ENCODE peak calls at places on chromosomes 7 and 10, in ten cellular contexts. O is cardiac fibroblast; C is GM12865; T is Peyer's patch; B is RWPE1; X is CD8-positive, alpha-beta T cell; M is tibial nerve; Z is Calu3; V is fibroblast of mammary gland; W is GM20000. P is an unnamed sample.

GRCh38 chr10:69965086-69965485 is 87.6 kb upstream of the MACROH2A2 start:
- DNase-seq in O (no peak), C (no peak), T (peak), B (no peak), X (no peak), M (peak), Z (no peak), V (no peak), W (no peak), P (no peak)

GRCh38 chr7:132650498-132650897 is 74.2 kb upstream of the PLXNA4 start:
- DNase-seq in O (peak), C (no peak), T (no peak), B (peak), X (no peak), M (no peak), Z (no peak), V (peak), W (no peak), P (no peak)

GRCh38 chr10:89224697-89225443 is 17.8 kb upstream of the CH25H start:
- DNase-seq in O (peak), C (no peak), T (no peak), B (no peak), X (no peak), M (peak), Z (no peak), V (no peak), W (no peak), P (no peak)

GRCh38 chr7:80890391-80890790 is 28.5 kb downstream of the SEMA3C start:
- DNase-seq in O (no peak), C (no peak), T (no peak), B (no peak), X (no peak), M (no peak), Z (no peak), V (no peak), W (no peak), P (no peak)

GRCh38 chr7:4239991-4240812 is 441.9 kb upstream of the FOXK1 start:
- DNase-seq in O (no peak), C (no peak), T (no peak), B (no peak), X (no peak), M (no peak), Z (no peak), V (no peak), W (no peak), P (no peak)

GRCh38 chr10:124409696-124410095 is 9.0 kb downstream of the OAT start:
- DNase-seq in O (no peak), C (no peak), T (no peak), B (no peak), X (no peak), M (no peak), Z (no peak), V (no peak), W (no peak), P (no peak)

GRCh38 chr10:131242007-131242406 is 69.5 kb downstream of the TCERG1L start:
- DNase-seq in O (no peak), C (no peak), T (no peak), B (no peak), X (no peak), M (no peak), Z (no peak), V (no peak), W (no peak), P (peak)

GRCh38 chr7:107534139-107534538 is 29.6 kb downstream of the COG5 start:
- DNase-seq in O (no peak), C (no peak), T (no peak), B (no peak), X (no peak), M (no peak), Z (no peak), V (no peak), W (no peak), P (no peak)

GRCh38 chr10:74322141-74322540 is 171.1 kb downstream of the ADK start:
- DNase-seq in O (no peak), C (no peak), T (no peak), B (no peak), X (no peak), M (no peak), Z (no peak), V (peak), W (no peak), P (no peak)

GRCh38 chr10:69377191-69377590 is 39.5 kb downstream of the TACR2 start:
- DNase-seq in O (no peak), C (no peak), T (no peak), B (no peak), X (no peak), M (no peak), Z (no peak), V (no peak), W (no peak), P (no peak)

GRCh38 chr10:91054325-91054724 is 133.4 kb upstream of the ANKRD1 start:
- DNase-seq in O (peak), C (no peak), T (no peak), B (no peak), X (no peak), M (no peak), Z (no peak), V (no peak), W (no peak), P (no peak)

GRCh38 chr7:46830-47140 is 145.6 kb upstream of the FAM20C start:
- DNase-seq in O (no peak), C (no peak), T (peak), B (no peak), X (no peak), M (peak), Z (no peak), V (no peak), W (no peak), P (no peak)

GRCh38 chr7:115024276-115024675 is 102.4 kb downstream of the MDFIC start:
- DNase-seq in O (no peak), C (no peak), T (no peak), B (no peak), X (no peak), M (no peak), Z (no peak), V (no peak), W (no peak), P (no peak)

DNA sequence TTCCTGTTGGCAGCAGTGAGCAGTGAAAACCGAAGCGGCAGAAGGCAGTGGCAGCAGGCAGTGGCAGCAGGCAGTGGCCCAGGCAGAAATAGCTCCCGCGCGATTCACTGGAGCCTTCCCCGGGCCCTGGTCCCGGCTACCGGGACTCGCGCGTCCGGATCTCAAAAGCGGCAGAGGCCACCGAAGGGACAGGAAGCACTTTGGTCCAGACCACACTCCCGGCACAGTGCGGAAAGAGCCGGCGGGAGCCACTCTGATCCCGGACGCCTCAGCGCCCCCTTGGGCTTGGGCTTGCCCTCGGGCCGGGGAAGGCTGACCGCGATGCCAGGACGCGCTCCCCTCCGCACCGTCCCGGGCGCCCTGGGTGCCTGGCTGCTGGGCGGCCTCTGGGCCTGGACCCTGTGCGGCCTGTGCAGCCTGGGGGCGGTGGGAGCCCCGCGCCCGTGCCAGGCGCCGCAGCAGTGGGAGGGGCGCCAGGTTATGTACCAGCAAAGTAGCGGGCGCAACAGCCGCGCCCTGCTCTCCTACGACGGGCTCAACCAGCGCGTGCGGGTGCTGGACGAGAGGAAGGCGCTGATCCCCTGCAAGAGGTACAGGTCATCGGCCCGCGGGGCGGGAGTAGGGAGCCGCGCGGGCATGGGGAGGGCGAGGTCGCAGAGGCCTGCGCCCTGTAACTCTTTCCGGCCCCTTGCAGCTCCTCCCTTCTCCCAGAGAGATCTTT is at the start of gene EPDR1:
- DNase-seq in O (no peak), C (peak), T (peak), B (no peak), X (peak), M (peak), Z (peak), V (no peak), W (peak), P (peak)
- TF ChIP-seq CTCF in O (no peak), C (peak), T (no peak), B (no peak), X (no peak), M (peak), Z (peak), V (no peak), W (peak), P (no peak)

GRCh38 chr7:149624419-149625338 is 127.1 kb upstream of the ZNF746 start:
- DNase-seq in O (peak), C (peak), T (peak), B (peak), X (peak), M (peak), Z (peak), V (peak), W (peak), P (peak)
- TF ChIP-seq CTCF in O (peak), C (peak), T (peak), B (peak), X (peak), M (peak), Z (peak), V (peak), W (peak), P (peak)

GRCh38 chr10:24813866-24814265 is 90.2 kb upstream of the ARHGAP21 start:
- DNase-seq in O (no peak), C (no peak), T (no peak), B (no peak), X (no peak), M (no peak), Z (no peak), V (no peak), W (no peak), P (no peak)
- TF ChIP-seq CTCF in O (no peak), C (no peak), T (no peak), B (no peak), X (no peak), M (no peak), Z (no peak), V (no peak), W (no peak), P (no peak)

GRCh38 chr10:23980054-23980453 is 228.9 kb upstream of the KIAA1217 start:
- DNase-seq in O (no peak), C (peak), T (no peak), B (no peak), X (no peak), M (no peak), Z (peak), V (no peak), W (no peak), P (no peak)

GRCh38 chr10:23976285-23976684 is 232.7 kb upstream of the KIAA1217 start:
- DNase-seq in O (no peak), C (no peak), T (no peak), B (no peak), X (no peak), M (no peak), Z (no peak), V (no peak), W (no peak), P (no peak)

GRCh38 chr10:23981520-23982309 is 227.2 kb upstream of the KIAA1217 start:
- DNase-seq in O (no peak), C (no peak), T (no peak), B (no peak), X (no peak), M (no peak), Z (no peak), V (no peak), W (no peak), P (no peak)
- TF ChIP-seq CTCF in O (no peak), C (no peak), T (no peak), B (no peak), X (no peak), M (no peak), Z (no peak), V (no peak), W (no peak), P (peak)

DNA sequence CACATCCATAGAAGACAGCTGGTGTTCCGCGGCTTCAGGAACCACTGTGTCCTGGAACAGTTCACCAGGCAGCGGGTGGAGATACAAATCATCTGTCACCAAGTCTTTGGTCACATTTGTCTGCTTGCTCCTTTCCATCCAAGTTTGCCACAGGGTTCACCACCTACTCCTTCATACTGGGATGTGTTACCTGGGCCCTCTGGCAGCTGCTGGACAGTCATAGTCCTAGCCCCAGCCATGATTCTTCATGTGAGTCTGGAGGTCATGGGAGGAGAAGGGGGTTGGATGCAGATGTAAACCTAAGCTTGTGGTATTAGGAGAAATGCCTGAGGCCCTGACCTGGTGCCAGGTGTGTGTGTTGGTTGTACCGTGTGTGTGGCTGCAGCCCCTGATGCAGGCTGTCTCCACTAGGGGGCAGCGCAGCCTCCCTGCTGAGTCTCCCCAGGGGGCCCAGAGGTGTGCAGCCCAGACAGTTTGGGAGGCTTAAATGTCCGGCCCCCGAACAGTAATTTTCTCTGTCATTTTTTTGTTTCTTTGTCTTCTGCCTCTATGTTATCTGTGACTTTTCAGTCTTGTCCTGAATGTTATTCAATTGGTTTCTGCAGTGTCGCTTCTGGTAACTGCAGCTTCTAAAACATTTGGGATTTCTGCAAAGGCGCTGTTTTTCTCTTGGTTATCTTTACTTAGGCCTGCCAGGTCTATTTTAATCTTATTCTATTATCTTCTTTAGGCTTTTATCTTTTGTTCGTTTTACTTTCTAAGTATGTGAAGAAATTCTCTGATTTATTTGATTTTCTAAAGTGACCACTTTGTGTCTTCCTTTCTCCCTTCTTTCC is 14.8 kb downstream of the NPS start:
- DNase-seq in O (no peak), C (peak), T (peak), B (no peak), X (peak), M (no peak), Z (peak), V (peak), W (peak), P (no peak)
- TF ChIP-seq CTCF in O (peak), C (peak), T (no peak), B (peak), X (no peak), M (no peak), Z (peak), V (peak), W (peak), P (peak)

GRCh38 chr10:3010819-3011422 is 56.4 kb upstream of the PFKP start:
- DNase-seq in O (no peak), C (no peak), T (no peak), B (peak), X (no peak), M (no peak), Z (no peak), V (peak), W (no peak), P (no peak)
- TF ChIP-seq CTCF in O (no peak), C (no peak), T (no peak), B (no peak), X (no peak), M (no peak), Z (no peak), V (no peak), W (no peak), P (no peak)

GRCh38 chr10:128116851-128117615 is 9.2 kb downstream of the MKI67 start:
- DNase-seq in O (no peak), C (no peak), T (no peak), B (no peak), X (no peak), M (no peak), Z (no peak), V (peak), W (no peak), P (no peak)
- TF ChIP-seq CTCF in O (peak), C (no peak), T (no peak), B (no peak), X (no peak), M (no peak), Z (no peak), V (peak), W (no peak), P (peak)

GRCh38 chr10:97866524-97867219 is 17.0 kb downstream of the GOLGA7B start:
- DNase-seq in O (no peak), C (no peak), T (no peak), B (no peak), X (no peak), M (no peak), Z (no peak), V (no peak), W (no peak), P (no peak)

GRCh38 chr10:97868134-97868685 is 18.6 kb downstream of the GOLGA7B start:
- DNase-seq in O (no peak), C (no peak), T (no peak), B (no peak), X (no peak), M (no peak), Z (no peak), V (no peak), W (no peak), P (no peak)

GRCh38 chr10:97865488-97865887 is 15.8 kb downstream of the GOLGA7B start:
- DNase-seq in O (no peak), C (no peak), T (no peak), B (no peak), X (no peak), M (no peak), Z (no peak), V (no peak), W (no peak), P (no peak)

GRCh38 chr10:97869091-97870042 is 19.7 kb downstream of the GOLGA7B start:
- DNase-seq in O (peak), C (peak), T (peak), B (peak), X (peak), M (peak), Z (peak), V (peak), W (peak), P (peak)

DNA sequence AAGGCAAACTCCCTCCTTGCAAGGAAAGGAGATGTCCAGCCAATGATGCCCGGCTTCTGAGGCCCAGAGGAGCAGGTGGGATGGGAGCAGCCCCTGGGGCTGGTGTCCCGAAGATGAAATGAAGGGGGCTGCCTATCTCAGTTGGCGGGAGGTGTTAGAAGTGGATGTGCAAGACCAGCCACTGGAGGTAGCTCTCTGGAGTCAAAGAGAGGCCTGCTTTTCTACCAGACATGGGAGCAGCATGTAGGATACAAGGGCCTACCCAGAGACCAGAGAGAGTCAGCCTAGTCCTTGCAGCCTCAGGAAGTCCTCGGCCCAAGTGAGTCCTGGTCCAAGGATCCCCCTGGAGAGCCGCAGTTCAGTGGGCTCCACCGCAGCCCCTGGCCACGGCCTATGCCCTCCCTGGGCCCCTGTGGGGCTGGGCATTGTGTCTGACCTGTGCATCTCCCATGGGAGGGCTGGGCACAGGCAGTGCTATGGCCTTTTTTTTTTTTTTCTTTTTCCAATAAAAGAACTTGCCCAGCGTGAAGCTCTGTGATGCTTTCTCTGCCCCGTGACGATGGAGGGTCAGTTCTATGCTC is 17.7 kb downstream of the GOLGA7B start:
- DNase-seq in O (no peak), C (no peak), T (no peak), B (no peak), X (no peak), M (no peak), Z (no peak), V (no peak), W (no peak), P (no peak)
- TF ChIP-seq CTCF in O (no peak), C (no peak), T (no peak), B (no peak), X (no peak), M (no peak), Z (no peak), V (no peak), W (no peak), P (no peak)